ENCODE peak calls at places on chromosomes 1 and 21, in five cellular contexts. H is CD4-positive, alpha-beta T cell; U is body of pancreas; I is endodermal cell; W is AG04450. A is an unnamed sample.

GRCh38 chr1:32798191-32798590 is 19.0 kb downstream of the YARS1 start:
- DNase-seq in H (no peak), I (no peak), U (no peak), W (no peak), A (no peak)

GRCh38 chr21:44090332-44090731 is 16.9 kb upstream of the PWP2 start:
- DNase-seq in W (no peak), U (no peak), I (no peak), H (no peak), A (no peak)

GRCh38 chr1:60569189-60569588 is 495.6 kb upstream of the C1orf87 start:
- DNase-seq in H (no peak), U (no peak), W (no peak), I (no peak), A (no peak)

GRCh38 chr1:173043253-173043652 is 7.5 kb downstream of the TNFSF18 start:
- DNase-seq in H (no peak), W (no peak), U (no peak), I (no peak), A (no peak)

GRCh38 chr1:154975409-154976205 is 1.1 kb downstream of the CKS1B start:
- DNase-seq in W (no peak), H (no peak), U (peak), I (peak), A (peak)

GRCh38 chr1:49351744-49352143 is 575.1 kb upstream of the BEND5 start:
- DNase-seq in W (no peak), H (no peak), I (no peak), U (no peak), A (no peak)

GRCh38 chr1:52268372-52268771 is 97.6 kb downstream of the CC2D1B start:
- DNase-seq in U (no peak), W (no peak), I (peak), H (no peak), A (no peak)

GRCh38 chr21:31686272-31686913 is 26.9 kb downstream of the SOD1 start:
- DNase-seq in U (no peak), I (no peak), W (no peak), H (no peak), A (no peak)

GRCh38 chr1:180081474-180081873 is 73.2 kb upstream of the QSOX1 start:
- DNase-seq in W (no peak), I (no peak), U (no peak), H (no peak), A (no peak)

GRCh38 chr1:199815947-199816346 is 211.6 kb upstream of the NR5A2 start:
- DNase-seq in U (no peak), I (no peak), H (no peak), W (no peak), A (no peak)

GRCh38 chr1:10612446-10613160 is 137.9 kb downstream of the PEX14 start:
- DNase-seq in W (no peak), H (no peak), I (peak), U (no peak), A (no peak)

GRCh38 chr1:55724551-55725325 is 509.6 kb upstream of the USP24 start:
- DNase-seq in I (no peak), W (peak), H (no peak), U (no peak), A (no peak)

DNA sequence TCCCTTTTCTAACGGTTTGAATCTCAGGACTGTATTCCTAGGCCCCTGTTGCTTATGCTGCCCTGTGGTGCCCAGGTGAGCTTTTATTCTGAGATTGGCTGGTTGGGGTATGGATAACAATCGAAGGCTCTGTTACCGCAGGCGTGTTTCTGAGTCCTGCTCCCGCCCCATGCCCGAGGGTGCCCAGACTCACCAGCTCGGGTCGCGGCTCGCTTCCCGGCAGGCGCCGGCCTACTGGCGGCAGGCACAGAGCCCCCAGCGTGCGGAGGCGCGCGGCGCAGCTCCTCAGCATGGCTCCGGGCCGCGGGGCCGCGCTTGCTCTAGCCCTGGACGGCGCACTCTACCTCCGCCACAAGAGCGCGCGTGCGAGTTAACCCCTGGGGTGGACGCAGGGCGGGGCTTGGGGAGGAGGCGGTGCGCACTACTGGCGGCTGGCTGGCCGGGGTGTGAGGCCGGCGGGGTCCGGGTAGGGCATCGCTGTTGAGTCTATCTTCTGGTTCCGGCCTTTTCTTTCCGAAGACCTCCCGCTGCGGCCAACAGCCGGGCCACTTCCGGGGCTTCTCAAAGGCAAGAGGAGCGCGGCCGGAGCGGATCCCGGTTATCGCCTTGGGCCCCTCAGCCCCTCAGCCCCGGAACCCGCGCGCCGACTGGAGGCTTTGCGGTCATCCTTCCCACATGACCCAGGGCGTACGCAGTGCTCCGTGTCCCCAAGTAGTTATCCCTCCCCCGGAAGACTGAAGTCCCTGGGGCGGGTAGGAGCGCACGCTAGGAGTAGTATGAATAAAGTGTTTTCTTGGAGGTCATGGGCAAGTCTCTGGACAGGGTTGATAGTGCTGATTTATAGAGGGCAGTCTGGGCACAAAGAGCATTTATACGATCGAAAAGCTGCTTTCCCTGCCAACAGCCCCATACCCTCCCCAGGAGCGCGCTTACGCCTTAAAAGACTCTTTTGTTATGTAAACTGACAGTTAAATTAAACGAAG is at the start of gene THEM4:
- DNase-seq in H (peak), I (peak), U (peak), W (peak), A (peak)
- TF ChIP-seq CTCF in H (peak), I (no peak), U (peak), W (peak), A (peak)

GRCh38 chr1:41599912-41600311 is 115.4 kb upstream of the EDN2 start:
- DNase-seq in I (peak), H (no peak), W (no peak), U (no peak), A (no peak)
- TF ChIP-seq CTCF in I (peak), H (no peak), W (peak), U (peak), A (no peak)

GRCh38 chr1:191993549-191993948 is 164.7 kb upstream of the RGS18 start:
- DNase-seq in U (no peak), I (no peak), W (peak), H (no peak), A (no peak)
- TF ChIP-seq CTCF in U (no peak), I (peak), W (peak), H (no peak), A (no peak)

GRCh38 chr1:211118407-211119102 is 15.4 kb downstream of the KCNH1 start:
- DNase-seq in W (no peak), U (no peak), I (no peak), H (no peak), A (no peak)
- TF ChIP-seq CTCF in W (no peak), U (no peak), I (no peak), H (no peak), A (no peak)

DNA sequence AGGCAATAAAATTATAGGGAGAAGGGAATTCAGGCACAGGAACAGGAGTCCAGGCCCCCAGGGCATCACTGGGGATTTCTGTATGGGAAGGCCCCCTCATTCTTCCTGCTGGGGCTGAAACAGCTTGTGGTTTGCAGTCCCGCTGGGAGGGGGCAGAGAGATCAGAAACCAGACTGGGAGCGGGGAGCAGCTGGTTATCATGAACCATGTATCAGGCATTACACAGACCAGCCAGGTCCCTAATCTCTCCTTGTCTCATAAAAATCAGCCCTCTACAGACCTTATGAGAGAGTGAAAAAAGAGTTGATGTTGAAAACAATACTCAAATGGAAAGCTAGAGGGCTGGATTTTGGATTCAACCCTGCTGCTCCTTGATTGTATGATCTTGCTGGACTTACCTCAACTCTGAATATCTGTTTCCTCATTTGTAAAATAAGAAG is 93.4 kb upstream of the F3 start:
- DNase-seq in W (no peak), U (no peak), H (no peak), I (no peak), A (no peak)
- TF ChIP-seq CTCF in W (peak), U (no peak), H (no peak), I (peak), A (no peak)

DNA sequence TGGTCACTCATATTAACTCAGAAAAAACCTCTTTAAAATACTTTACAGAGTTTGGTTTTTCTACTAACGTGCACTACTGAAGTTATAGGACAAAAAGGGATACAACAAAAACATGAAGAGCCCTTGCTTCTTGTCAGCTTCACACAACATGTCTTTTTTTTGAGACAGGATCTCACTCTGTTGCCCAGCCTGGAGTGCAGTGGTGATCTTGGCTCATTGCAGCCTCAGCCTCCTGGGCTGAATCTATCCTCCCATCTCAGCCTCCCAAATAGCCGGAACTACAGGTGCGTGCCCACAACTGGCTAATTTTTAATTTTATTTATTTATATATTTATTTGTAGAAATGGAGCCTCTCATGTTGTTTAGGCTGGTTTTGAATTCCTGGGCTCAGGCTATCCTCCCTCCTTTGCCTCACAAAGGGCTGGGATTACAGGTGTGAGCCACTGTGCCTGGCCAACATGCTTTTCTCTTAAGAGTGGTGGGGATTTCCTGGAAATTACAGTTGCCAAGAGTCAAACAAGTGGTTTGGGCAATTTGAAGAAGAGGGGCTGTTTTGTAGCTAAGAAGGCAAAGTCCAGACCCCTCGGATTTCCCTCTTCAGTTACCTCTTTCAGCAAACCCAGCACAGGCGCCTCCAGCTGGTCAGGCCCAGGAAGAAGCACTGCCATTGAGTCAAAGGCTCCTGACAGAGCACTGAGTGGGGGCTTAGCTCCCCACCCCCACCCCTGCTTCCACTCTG is 6.4 kb upstream of the SMPDL3B start:
- DNase-seq in W (no peak), I (no peak), H (no peak), U (no peak), A (no peak)
- TF ChIP-seq CTCF in W (no peak), I (peak), H (no peak), U (no peak), A (no peak)

GRCh38 chr1:35851175-35851869 is 31.7 kb upstream of the AGO1 start:
- DNase-seq in W (peak), I (no peak), U (no peak), H (no peak), A (no peak)

GRCh38 chr1:35856964-35857363 is 26.0 kb upstream of the AGO1 start:
- DNase-seq in I (no peak), W (no peak), H (no peak), U (no peak), A (no peak)

GRCh38 chr1:35857830-35858229 is 25.2 kb upstream of the AGO1 start:
- DNase-seq in W (no peak), U (no peak), I (no peak), H (no peak), A (no peak)

GRCh38 chr1:35852241-35852640 is 30.8 kb upstream of the AGO1 start:
- DNase-seq in W (no peak), H (no peak), I (no peak), U (no peak), A (no peak)

DNA sequence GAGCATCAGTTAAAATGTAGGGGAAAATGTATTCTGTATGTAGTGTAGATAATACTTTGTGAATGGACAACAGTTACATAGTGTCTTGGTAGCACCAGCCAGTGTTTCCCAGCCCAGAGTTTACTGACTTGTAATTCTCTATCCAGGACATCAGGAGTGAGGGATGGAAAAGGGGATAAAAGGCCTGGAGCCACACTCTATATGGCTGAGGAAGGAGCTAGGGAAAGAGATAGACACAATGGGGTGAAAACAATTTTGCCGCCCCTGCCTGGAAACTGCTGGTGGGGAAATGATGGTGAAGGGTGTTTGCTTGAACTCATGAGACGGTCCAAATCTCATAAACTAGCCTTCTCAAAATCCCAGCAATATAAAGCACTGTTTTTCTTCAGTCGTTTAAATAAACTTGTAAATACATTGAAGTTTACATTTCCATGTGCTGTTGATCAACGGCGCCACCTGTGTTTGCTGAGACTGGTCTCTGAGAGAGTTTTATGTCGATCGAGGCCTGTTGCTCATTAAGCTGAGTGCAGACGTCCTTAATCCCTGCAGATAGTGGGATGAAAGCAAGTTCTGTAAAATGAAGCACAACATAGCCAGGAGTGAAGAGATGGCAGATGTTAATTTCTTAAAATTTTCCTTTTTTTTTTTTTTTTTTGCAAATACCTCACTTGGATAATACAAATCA is 27.9 kb upstream of the AGO1 start:
- DNase-seq in U (no peak), H (no peak), I (peak), W (no peak), A (no peak)
- TF ChIP-seq CTCF in U (no peak), H (no peak), I (peak), W (no peak), A (no peak)

DNA sequence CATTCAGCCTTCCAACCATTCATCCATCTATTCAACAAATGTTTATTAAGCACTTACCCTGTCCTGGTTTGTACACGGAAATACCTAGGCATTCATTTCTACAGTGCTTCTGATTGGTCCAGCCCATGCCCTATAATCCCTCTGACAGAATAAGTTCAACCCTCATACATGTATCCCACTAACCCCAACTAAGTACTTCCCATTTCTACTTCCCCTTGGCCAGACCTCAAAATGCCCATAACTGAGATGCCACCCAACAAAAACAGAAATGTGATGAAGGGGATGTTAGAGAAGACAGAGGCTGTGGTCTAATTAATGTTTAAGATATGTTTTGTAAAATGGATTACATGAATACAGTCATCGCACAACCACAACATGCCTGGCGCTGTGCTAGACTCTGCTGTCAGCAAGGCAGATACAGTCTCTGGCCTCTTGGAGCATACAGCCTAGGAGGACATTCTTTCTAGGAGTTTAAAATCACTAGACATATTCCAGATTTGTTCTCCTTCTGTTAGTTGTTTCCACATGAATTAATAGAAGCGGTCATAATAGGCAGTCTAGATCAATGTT is 6.4 kb downstream of the CD48 start:
- DNase-seq in H (no peak), W (no peak), I (no peak), U (no peak), A (no peak)
- TF ChIP-seq CTCF in H (no peak), W (no peak), I (no peak), U (no peak), A (no peak)

DNA sequence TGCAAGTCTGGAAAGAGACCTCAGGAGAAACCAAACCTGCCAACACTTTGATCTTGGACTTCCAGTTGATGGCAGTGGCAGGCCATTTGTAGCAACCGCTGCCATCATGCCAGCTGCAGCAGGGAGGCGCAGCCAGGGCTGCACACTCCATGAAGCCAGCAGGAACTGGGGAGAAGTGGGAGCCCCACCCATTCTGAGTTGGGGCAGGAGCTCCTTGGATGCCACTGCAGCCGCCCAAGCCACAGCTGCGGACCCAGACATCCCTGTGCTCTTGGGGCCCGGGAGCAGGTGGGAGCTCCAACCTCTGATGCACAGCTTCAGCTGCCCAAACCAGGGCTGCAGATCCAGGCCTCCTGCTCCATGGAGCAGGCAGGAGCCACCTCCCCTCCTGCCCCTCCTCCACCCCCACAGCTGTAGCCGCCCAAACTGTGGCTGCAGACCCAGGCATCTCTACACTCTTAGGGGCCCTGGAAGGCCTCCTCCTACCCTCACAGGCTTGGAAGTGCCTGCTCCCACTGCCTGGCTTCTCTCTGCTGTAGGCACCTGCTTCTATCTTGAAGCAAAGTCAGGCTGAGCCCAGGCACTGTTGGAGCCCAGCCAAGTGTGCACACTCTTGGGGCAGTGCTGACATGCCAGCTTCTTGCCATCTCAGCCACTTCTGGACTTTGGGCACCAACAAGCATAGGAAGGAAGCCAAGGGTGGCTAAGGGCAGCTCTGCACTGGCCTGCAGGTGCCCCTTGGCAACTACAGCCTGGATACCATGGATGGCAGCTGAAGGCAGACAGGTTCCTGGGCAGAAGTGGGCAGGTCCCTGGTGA is 20.0 kb upstream of the DISP1 start:
- DNase-seq in U (no peak), H (no peak), I (no peak), W (no peak), A (no peak)
- TF ChIP-seq CTCF in U (peak), H (no peak), I (peak), W (no peak), A (no peak)

DNA sequence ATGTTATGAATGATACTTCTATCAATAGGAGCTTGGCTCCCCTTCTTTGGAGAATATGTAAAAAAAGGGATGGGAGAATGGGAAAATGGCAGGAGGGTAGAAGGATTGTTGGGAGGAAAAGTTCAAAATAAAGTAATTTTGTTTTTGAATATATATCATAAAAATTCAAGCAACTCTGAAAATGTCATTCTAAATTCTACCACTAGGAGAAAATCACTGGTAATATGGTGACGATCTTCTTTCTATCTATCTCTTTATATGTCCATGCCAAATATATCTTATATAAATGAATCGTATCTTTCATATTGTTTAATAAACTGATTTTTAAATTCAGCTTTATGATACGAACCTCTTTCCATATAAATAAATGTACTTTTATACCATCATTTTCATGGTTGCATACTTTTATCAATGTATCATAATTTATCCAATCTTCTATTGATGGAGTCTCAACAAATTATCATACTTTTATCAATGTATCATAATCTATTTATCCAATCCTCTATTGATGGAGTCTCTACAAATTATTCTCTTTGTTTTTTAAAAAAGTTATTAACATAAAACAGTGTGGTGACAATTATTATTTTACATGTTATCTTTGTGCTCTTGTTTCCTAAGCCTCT is 73.7 kb upstream of the MARK1 start:
- DNase-seq in U (no peak), I (no peak), H (no peak), W (no peak), A (no peak)
- TF ChIP-seq CTCF in U (no peak), I (peak), H (no peak), W (no peak), A (no peak)